ENCODE peak calls at places on chromosomes 1 and 21, in nine cellular contexts. One of them, this sample, is unnamed. For H3K4me1 and H3K36me3, the result is how much of the 10 kb centered on the place peaks cover.

GRCh38 chr1:185144233-185144632 is 12.5 kb downstream of the TRMT1L start:
- DNase-seq in lung: no peak
- DNase-seq in prostate gland: no peak
- DNase-seq in sigmoid colon: no peak
- DNase-seq in IMR-90: peak
- DNase-seq in fibroblast of lung: peak
- DNase-seq in ovary: no peak
- DNase-seq in astrocyte: peak
- DNase-seq in adrenal gland: no peak
- DNase-seq in this sample: no peak

GRCh38 chr1:151372411-151372934 is at the start of gene SELENBP1:
- DNase-seq in lung: peak
- DNase-seq in prostate gland: peak
- DNase-seq in sigmoid colon: peak
- DNase-seq in IMR-90: peak
- DNase-seq in fibroblast of lung: peak
- DNase-seq in ovary: peak
- DNase-seq in astrocyte: peak
- DNase-seq in adrenal gland: peak
- DNase-seq in this sample: peak

GRCh38 chr1:157963713-157964112 is 29.7 kb upstream of the KIRREL1 start:
- DNase-seq in lung: peak
- DNase-seq in prostate gland: peak
- DNase-seq in sigmoid colon: peak
- DNase-seq in IMR-90: peak
- DNase-seq in fibroblast of lung: peak
- DNase-seq in ovary: peak
- DNase-seq in astrocyte: peak
- DNase-seq in adrenal gland: peak
- DNase-seq in this sample: peak

GRCh38 chr1:172717722-172718455 is 59.0 kb downstream of the FASLG start:
- DNase-seq in lung: no peak
- DNase-seq in prostate gland: no peak
- DNase-seq in sigmoid colon: no peak
- DNase-seq in IMR-90: peak
- DNase-seq in fibroblast of lung: no peak
- DNase-seq in ovary: no peak
- DNase-seq in astrocyte: peak
- DNase-seq in adrenal gland: no peak
- DNase-seq in this sample: no peak

GRCh38 chr1:85718678-85719340 is 10.6 kb upstream of the ZNHIT6 start:
- DNase-seq in lung: no peak
- DNase-seq in prostate gland: no peak
- DNase-seq in sigmoid colon: no peak
- DNase-seq in IMR-90: no peak
- DNase-seq in fibroblast of lung: no peak
- DNase-seq in ovary: no peak
- DNase-seq in astrocyte: no peak
- DNase-seq in adrenal gland: no peak
- DNase-seq in this sample: no peak

GRCh38 chr1:3688836-3689750 is 36.8 kb downstream of the TP73 start:
- DNase-seq in lung: no peak
- DNase-seq in prostate gland: no peak
- DNase-seq in sigmoid colon: no peak
- DNase-seq in IMR-90: no peak
- DNase-seq in fibroblast of lung: no peak
- DNase-seq in ovary: no peak
- DNase-seq in astrocyte: no peak
- DNase-seq in adrenal gland: no peak
- DNase-seq in this sample: no peak

GRCh38 chr1:63319069-63320023 is 3.0 kb upstream of the FOXD3 start:
- DNase-seq in lung: no peak
- DNase-seq in prostate gland: no peak
- DNase-seq in sigmoid colon: no peak
- DNase-seq in IMR-90: no peak
- DNase-seq in fibroblast of lung: peak
- DNase-seq in ovary: no peak
- DNase-seq in astrocyte: no peak
- DNase-seq in adrenal gland: no peak
- DNase-seq in this sample: no peak

GRCh38 chr1:207972350-207972749 is 61.4 kb upstream of the CD34 start:
- DNase-seq in lung: no peak
- DNase-seq in prostate gland: no peak
- DNase-seq in sigmoid colon: no peak
- DNase-seq in IMR-90: no peak
- DNase-seq in fibroblast of lung: no peak
- DNase-seq in ovary: no peak
- DNase-seq in astrocyte: no peak
- DNase-seq in adrenal gland: no peak
- DNase-seq in this sample: no peak

GRCh38 chr21:32562426-32562825 is 22.9 kb downstream of the TCP10L start:
- DNase-seq in lung: no peak
- DNase-seq in prostate gland: peak
- DNase-seq in sigmoid colon: no peak
- DNase-seq in IMR-90: peak
- DNase-seq in fibroblast of lung: peak
- DNase-seq in ovary: peak
- DNase-seq in astrocyte: peak
- DNase-seq in adrenal gland: no peak
- DNase-seq in this sample: no peak

GRCh38 chr21:26194326-26194725 is 23.8 kb upstream of the APP start:
- DNase-seq in lung: no peak
- DNase-seq in prostate gland: no peak
- DNase-seq in sigmoid colon: no peak
- DNase-seq in IMR-90: no peak
- DNase-seq in fibroblast of lung: no peak
- DNase-seq in ovary: no peak
- DNase-seq in astrocyte: peak
- DNase-seq in adrenal gland: no peak
- DNase-seq in this sample: no peak

GRCh38 chr1:244874974-244875579 is 10.7 kb upstream of the HNRNPU start:
- DNase-seq in lung: no peak
- DNase-seq in prostate gland: no peak
- DNase-seq in sigmoid colon: no peak
- DNase-seq in IMR-90: no peak
- DNase-seq in fibroblast of lung: no peak
- DNase-seq in ovary: no peak
- DNase-seq in astrocyte: no peak
- DNase-seq in adrenal gland: no peak
- DNase-seq in this sample: no peak

DNA sequence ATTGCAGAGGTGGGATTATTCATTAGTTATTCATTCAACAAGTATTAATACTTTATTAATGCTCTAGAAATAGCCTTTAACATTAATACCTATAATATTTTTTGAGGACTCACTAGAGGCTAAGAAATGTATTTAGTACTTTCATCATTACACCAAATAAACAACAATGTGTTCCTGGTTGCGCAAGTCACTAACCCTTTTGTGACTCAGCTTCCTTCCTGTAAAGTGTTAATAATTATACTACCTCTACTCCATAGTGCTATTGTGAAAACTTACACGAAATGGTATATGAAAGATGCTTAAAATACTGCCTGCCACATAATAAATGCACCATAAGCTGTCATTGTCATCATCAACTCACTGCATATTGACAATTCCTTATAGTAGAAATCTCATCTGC is 431.0 kb downstream of the DPYD start:
- DNase-seq in lung: no peak
- DNase-seq in prostate gland: no peak
- DNase-seq in sigmoid colon: no peak
- DNase-seq in IMR-90: peak
- DNase-seq in fibroblast of lung: peak
- DNase-seq in ovary: no peak
- DNase-seq in astrocyte: peak
- DNase-seq in adrenal gland: no peak
- DNase-seq in this sample: no peak
- H3K4me1 ChIP-seq in lung: under half
- H3K4me1 ChIP-seq in prostate gland: under half
- H3K4me1 ChIP-seq in sigmoid colon: under half
- H3K4me1 ChIP-seq in IMR-90: under half
- H3K4me1 ChIP-seq in fibroblast of lung: under half
- H3K4me1 ChIP-seq in ovary: under half
- H3K4me1 ChIP-seq in astrocyte: under half
- H3K4me1 ChIP-seq in adrenal gland: under half
- H3K4me1 ChIP-seq in this sample: under half

GRCh38 chr1:65195495-65196417 is 47.8 kb downstream of the AK4 start:
- DNase-seq in lung: no peak
- DNase-seq in prostate gland: no peak
- DNase-seq in sigmoid colon: no peak
- DNase-seq in IMR-90: peak
- DNase-seq in fibroblast of lung: peak
- DNase-seq in ovary: no peak
- DNase-seq in astrocyte: peak
- DNase-seq in adrenal gland: no peak
- DNase-seq in this sample: no peak
- H3K27ac ChIP-seq in lung: no peak
- H3K27ac ChIP-seq in prostate gland: no peak
- H3K27ac ChIP-seq in sigmoid colon: peak
- H3K27ac ChIP-seq in IMR-90: peak
- H3K27ac ChIP-seq in fibroblast of lung: no peak
- H3K27ac ChIP-seq in ovary: no peak
- H3K27ac ChIP-seq in astrocyte: peak
- H3K27ac ChIP-seq in adrenal gland: no peak
- H3K27ac ChIP-seq in this sample: peak

GRCh38 chr1:179866616-179867015 is 11.0 kb downstream of the TOR1AIP2 start:
- DNase-seq in lung: no peak
- DNase-seq in prostate gland: no peak
- DNase-seq in sigmoid colon: no peak
- DNase-seq in IMR-90: no peak
- DNase-seq in fibroblast of lung: no peak
- DNase-seq in ovary: no peak
- DNase-seq in astrocyte: no peak
- DNase-seq in adrenal gland: no peak
- DNase-seq in this sample: no peak

GRCh38 chr1:179865377-179865776 is 12.2 kb downstream of the TOR1AIP2 start:
- DNase-seq in lung: no peak
- DNase-seq in prostate gland: no peak
- DNase-seq in sigmoid colon: no peak
- DNase-seq in IMR-90: no peak
- DNase-seq in fibroblast of lung: no peak
- DNase-seq in ovary: no peak
- DNase-seq in astrocyte: no peak
- DNase-seq in adrenal gland: no peak
- DNase-seq in this sample: no peak

GRCh38 chr1:179856286-179856685 is 21.3 kb downstream of the TOR1AIP2 start:
- DNase-seq in lung: no peak
- DNase-seq in prostate gland: no peak
- DNase-seq in sigmoid colon: no peak
- DNase-seq in IMR-90: no peak
- DNase-seq in fibroblast of lung: no peak
- DNase-seq in ovary: no peak
- DNase-seq in astrocyte: no peak
- DNase-seq in adrenal gland: no peak
- DNase-seq in this sample: no peak

DNA sequence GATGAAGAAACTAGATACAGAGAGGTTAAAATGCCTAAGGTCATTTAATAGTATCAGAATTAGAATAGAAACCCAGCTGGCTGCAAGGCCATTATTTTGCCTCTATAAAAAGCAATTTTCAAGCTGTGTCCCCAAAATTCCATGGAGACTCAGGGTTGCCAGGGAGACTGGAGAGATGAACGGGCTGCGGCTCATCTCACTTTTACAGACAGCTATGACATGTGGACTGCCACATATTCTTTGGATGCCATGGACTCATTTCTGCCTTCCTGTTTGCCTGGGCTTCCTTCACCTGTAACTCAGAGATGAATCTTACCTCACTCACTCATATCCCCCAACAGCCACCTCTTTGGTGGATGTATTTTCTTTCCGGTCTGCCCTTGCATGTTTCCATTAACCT is 16.9 kb downstream of the TOR1AIP2 start:
- DNase-seq in lung: no peak
- DNase-seq in prostate gland: no peak
- DNase-seq in sigmoid colon: no peak
- DNase-seq in IMR-90: no peak
- DNase-seq in fibroblast of lung: no peak
- DNase-seq in ovary: no peak
- DNase-seq in astrocyte: no peak
- DNase-seq in adrenal gland: no peak
- DNase-seq in this sample: no peak
- H3K36me3 ChIP-seq in lung: under half
- H3K36me3 ChIP-seq in prostate gland: under half
- H3K36me3 ChIP-seq in sigmoid colon: under half
- H3K36me3 ChIP-seq in IMR-90: under half
- H3K36me3 ChIP-seq in fibroblast of lung: under half
- H3K36me3 ChIP-seq in ovary: under half
- H3K36me3 ChIP-seq in astrocyte: under half
- H3K36me3 ChIP-seq in adrenal gland: under half
- H3K36me3 ChIP-seq in this sample: under half

GRCh38 chr1:61116421-61116820 is 34.1 kb downstream of the NFIA start:
- DNase-seq in lung: no peak
- DNase-seq in prostate gland: no peak
- DNase-seq in sigmoid colon: no peak
- DNase-seq in IMR-90: no peak
- DNase-seq in fibroblast of lung: no peak
- DNase-seq in ovary: no peak
- DNase-seq in astrocyte: no peak
- DNase-seq in adrenal gland: no peak
- DNase-seq in this sample: no peak
- H3K4me1 ChIP-seq in lung: under half
- H3K4me1 ChIP-seq in prostate gland: under half
- H3K4me1 ChIP-seq in sigmoid colon: under half
- H3K4me1 ChIP-seq in IMR-90: under half
- H3K4me1 ChIP-seq in fibroblast of lung: under half
- H3K4me1 ChIP-seq in ovary: under half
- H3K4me1 ChIP-seq in astrocyte: under half
- H3K4me1 ChIP-seq in adrenal gland: half or more
- H3K4me1 ChIP-seq in this sample: under half

DNA sequence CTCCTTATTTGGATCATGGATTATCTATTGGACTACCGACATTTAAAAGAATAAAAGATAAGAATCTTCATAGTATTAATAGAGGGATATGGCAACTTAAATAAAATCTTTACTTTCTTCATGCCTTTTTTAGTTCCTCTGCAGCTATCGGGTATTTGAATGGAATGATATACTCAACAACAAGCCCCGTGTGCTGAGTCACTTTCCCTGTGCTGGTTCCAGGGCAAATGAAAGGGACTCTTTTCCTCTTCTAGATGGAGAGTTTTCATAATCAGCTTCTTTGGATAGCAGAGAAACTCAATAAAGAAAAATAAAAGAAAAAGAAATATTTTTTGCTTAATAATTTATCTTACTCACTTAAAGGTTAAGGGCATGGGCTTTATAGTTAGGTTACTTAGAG is 213.7 kb downstream of the LRRC40 start:
- DNase-seq in lung: no peak
- DNase-seq in prostate gland: no peak
- DNase-seq in sigmoid colon: no peak
- DNase-seq in IMR-90: peak
- DNase-seq in fibroblast of lung: no peak
- DNase-seq in ovary: no peak
- DNase-seq in astrocyte: no peak
- DNase-seq in adrenal gland: no peak
- DNase-seq in this sample: no peak
- H3K27ac ChIP-seq in lung: no peak
- H3K27ac ChIP-seq in prostate gland: no peak
- H3K27ac ChIP-seq in sigmoid colon: no peak
- H3K27ac ChIP-seq in IMR-90: no peak
- H3K27ac ChIP-seq in fibroblast of lung: no peak
- H3K27ac ChIP-seq in ovary: no peak
- H3K27ac ChIP-seq in astrocyte: no peak
- H3K27ac ChIP-seq in adrenal gland: no peak
- H3K27ac ChIP-seq in this sample: no peak